ENCODE peak calls at places on chromosomes 7 and 10, in ten cellular contexts. H is heart right ventricle, O is endothelial cell, C is A673, D is neural crest cell, F is tibial artery, V is Calu3, Y is tibial nerve, A is lower leg skin, I is GM06990. K is an unnamed sample.

GRCh38 chr10:117543999-117544728 is 1.6 kb downstream of the EMX2 start:
- DNase-seq in I (no peak), O (no peak), C (no peak), A (no peak), Y (no peak), H (no peak), V (no peak), D (no peak), F (no peak), K (peak)

GRCh38 chr7:108575156-108575555 is 5.5 kb downstream of the DNAJB9 start:
- DNase-seq in D (no peak), O (no peak), Y (no peak), V (no peak), H (no peak), F (no peak), A (no peak), C (no peak), I (no peak), K (no peak)

GRCh38 chr7:12139421-12139820 is 71.7 kb upstream of the TMEM106B start:
- DNase-seq in I (no peak), A (no peak), F (no peak), H (no peak), O (no peak), C (no peak), V (no peak), D (no peak), Y (no peak), K (no peak)

GRCh38 chr7:125555921-125556320 is 626.3 kb upstream of the POT1 start:
- DNase-seq in D (no peak), A (no peak), I (no peak), C (no peak), H (no peak), V (no peak), O (no peak), Y (no peak), F (no peak), K (peak)

GRCh38 chr10:361203-362135 is 226.2 kb downstream of the ZMYND11 start:
- DNase-seq in F (no peak), C (no peak), D (no peak), O (no peak), V (no peak), I (no peak), A (no peak), Y (no peak), H (no peak), K (peak)

GRCh38 chr10:125727436-125727835 is 7.9 kb downstream of the EDRF1 start:
- DNase-seq in A (no peak), C (no peak), F (no peak), O (no peak), Y (no peak), H (no peak), V (no peak), I (no peak), D (no peak), K (no peak)

GRCh38 chr7:41045556-41046123 is 657.2 kb downstream of the INHBA start:
- DNase-seq in H (no peak), A (no peak), V (peak), D (no peak), F (no peak), Y (no peak), O (no peak), I (no peak), C (no peak), K (no peak)

GRCh38 chr7:137818036-137818435 is 28.7 kb downstream of the DGKI start:
- DNase-seq in A (no peak), I (no peak), C (no peak), F (no peak), H (no peak), V (no peak), Y (no peak), O (no peak), D (no peak), K (no peak)

GRCh38 chr7:35705932-35706461 is 11.1 kb upstream of the HERPUD2 start:
- DNase-seq in C (peak), A (no peak), O (no peak), I (no peak), D (no peak), H (no peak), V (no peak), F (no peak), Y (no peak), K (no peak)

GRCh38 chr7:17105701-17106100 is 192.8 kb upstream of the AHR start:
- DNase-seq in H (no peak), O (no peak), F (no peak), C (no peak), Y (no peak), I (no peak), V (no peak), A (no peak), D (no peak), K (no peak)

GRCh38 chr7:25928549-25929330 is 223.3 kb upstream of the NFE2L3 start:
- DNase-seq in Y (no peak), H (no peak), V (no peak), A (no peak), I (no peak), F (no peak), D (no peak), C (no peak), O (no peak), K (no peak)

GRCh38 chr10:72162978-72163377 is 52.8 kb upstream of the ANAPC16 start:
- DNase-seq in O (no peak), F (no peak), I (peak), Y (no peak), H (no peak), V (no peak), A (no peak), D (no peak), C (peak), K (no peak)

GRCh38 chr7:351256-351655 is 61.3 kb downstream of the FOXL3 start:
- DNase-seq in D (no peak), V (no peak), I (no peak), H (peak), C (no peak), F (no peak), O (no peak), Y (no peak), A (no peak), K (no peak)

GRCh38 chr10:88116491-88116890 is 253.1 kb downstream of the PTEN start:
- DNase-seq in C (no peak), D (no peak), H (no peak), V (no peak), I (no peak), A (no peak), O (no peak), Y (no peak), F (no peak), K (no peak)

GRCh38 chr10:43396928-43397624 is 11.9 kb downstream of the HNRNPF start:
- DNase-seq in A (peak), F (peak), O (peak), I (peak), Y (peak), V (peak), H (peak), C (peak), D (peak), K (peak)

GRCh38 chr7:70436815-70437350 is 695.1 kb upstream of the GALNT17 start:
- DNase-seq in V (no peak), C (no peak), Y (no peak), F (no peak), A (no peak), D (no peak), I (no peak), H (no peak), O (no peak), K (no peak)

GRCh38 chr7:28808786-28809533 is 149.2 kb downstream of the TRIL start:
- DNase-seq in F (peak), H (peak), C (no peak), Y (peak), A (no peak), D (no peak), I (no peak), O (peak), V (no peak), K (no peak)

GRCh38 chr7:142918901-142919300 is 14.6 kb downstream of the TRPV5 start:
- DNase-seq in V (no peak), Y (no peak), I (no peak), D (no peak), F (no peak), C (no peak), H (no peak), O (no peak), A (no peak), K (no peak)

GRCh38 chr10:102409604-102410426 is 8.8 kb downstream of the PSD start:
- DNase-seq in Y (no peak), A (no peak), V (no peak), H (no peak), F (no peak), D (no peak), C (no peak), I (no peak), O (no peak), K (peak)

GRCh38 chr7:36287371-36288241 is 102.1 kb upstream of the ANLN start:
- DNase-seq in Y (no peak), H (no peak), V (peak), A (no peak), F (no peak), I (peak), O (no peak), C (no peak), D (no peak), K (peak)

GRCh38 chr7:104923010-104923421 is 91.0 kb upstream of the KMT2E start:
- DNase-seq in O (peak), V (peak), F (peak), Y (peak), A (peak), H (peak), I (peak), C (peak), D (peak), K (peak)

GRCh38 chr7:131425992-131426391 is 98.3 kb downstream of the MKLN1 start:
- DNase-seq in D (no peak), F (no peak), I (no peak), O (no peak), C (no peak), A (no peak), V (no peak), Y (no peak), H (no peak), K (no peak)

GRCh38 chr10:103890194-103890658 is 27.8 kb downstream of the STN1 start:
- DNase-seq in D (no peak), H (no peak), O (no peak), V (peak), A (no peak), I (no peak), Y (no peak), C (no peak), F (no peak), K (no peak)

GRCh38 chr10:4763960-4764428 is 62.0 kb upstream of the AKR1E2 start:
- DNase-seq in A (no peak), V (peak), F (no peak), H (no peak), I (no peak), O (no peak), Y (no peak), C (no peak), D (no peak), K (no peak)

GRCh38 chr10:105950410-105950809 is 1214.1 kb downstream of the SORCS1 start:
- DNase-seq in V (peak), F (no peak), O (peak), H (no peak), A (peak), I (no peak), D (peak), Y (peak), C (peak), K (peak)

GRCh38 chr7:134939136-134939535 is 47.2 kb upstream of the AGBL3 start:
- DNase-seq in C (no peak), V (no peak), Y (no peak), D (no peak), O (no peak), H (no peak), A (no peak), F (no peak), I (no peak), K (no peak)

GRCh38 chr7:11616466-11616865 is 215.5 kb downstream of the THSD7A start:
- DNase-seq in V (no peak), O (no peak), F (no peak), H (no peak), D (no peak), I (no peak), Y (no peak), A (no peak), C (peak), K (no peak)

GRCh38 chr7:46544396-46545008 is 623.4 kb upstream of the IGFBP3 start:
- DNase-seq in H (no peak), I (no peak), A (no peak), D (no peak), O (no peak), F (no peak), V (no peak), C (no peak), Y (no peak), K (no peak)

DNA sequence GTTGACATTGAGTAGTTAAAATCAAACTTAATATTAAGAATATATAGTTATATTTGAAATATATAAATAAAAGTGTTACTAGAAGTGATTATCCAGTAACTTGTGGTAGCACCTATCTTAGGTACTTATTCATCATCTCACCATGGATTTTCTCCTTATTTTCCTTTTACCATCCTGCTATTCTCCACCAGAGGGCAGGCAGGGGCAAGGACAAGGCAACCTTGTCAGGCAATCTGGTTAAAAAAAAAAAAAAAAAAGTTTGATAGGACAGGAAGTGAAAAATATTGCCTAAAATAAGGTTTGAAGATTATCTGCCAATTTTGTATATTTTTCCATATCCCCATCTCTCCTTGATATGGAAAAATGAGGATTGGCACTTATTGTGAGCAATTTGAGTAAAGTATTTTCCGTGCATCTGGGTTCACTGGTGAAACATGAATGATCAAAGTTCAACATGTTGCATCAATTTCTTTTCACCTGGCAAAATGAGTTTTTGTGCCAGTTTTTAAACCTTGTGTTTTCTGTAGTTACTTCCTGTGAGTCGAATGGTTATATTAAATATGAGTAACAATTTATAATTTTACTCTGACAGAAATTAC is 256.7 kb downstream of the AGMO start:
- DNase-seq in I (no peak), A (no peak), F (peak), C (peak), Y (peak), H (peak), V (peak), D (peak), O (peak), K (peak)
- TF ChIP-seq CTCF in I (peak), A (no peak), F (peak), C (peak), Y (peak), H (peak), V (peak), D (peak), O (peak), K (peak)

DNA sequence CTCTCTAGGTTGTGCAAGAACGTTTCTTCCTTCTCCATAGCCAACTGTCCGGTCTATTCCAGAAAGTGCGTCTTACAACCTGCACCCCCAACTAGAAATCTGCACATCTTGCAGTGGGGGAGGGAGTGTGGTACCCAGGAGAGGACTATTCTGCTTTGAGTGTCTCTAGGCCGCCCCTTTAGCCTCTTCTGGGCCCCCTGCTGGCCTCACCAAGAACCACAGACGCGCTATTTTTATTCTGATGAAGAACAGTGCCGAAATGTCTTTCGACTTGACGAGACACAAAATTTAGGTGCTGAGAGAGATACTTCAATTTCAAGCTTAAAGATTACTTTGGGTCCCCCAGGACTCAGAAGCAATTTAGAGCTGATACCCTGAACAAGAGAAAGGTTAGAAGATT is 1.0 kb downstream of the CNPY1 start:
- DNase-seq in V (no peak), A (no peak), C (peak), H (no peak), O (no peak), F (no peak), D (no peak), Y (no peak), I (no peak), K (no peak)
- TF ChIP-seq CTCF in V (no peak), A (no peak), C (peak), H (no peak), O (peak), F (no peak), D (peak), Y (no peak), I (peak), K (peak)

GRCh38 chr10:119165171-119166110 is at the start of gene SFXN4:
- DNase-seq in I (peak), V (peak), A (peak), H (peak), O (peak), C (peak), Y (peak), D (peak), F (peak), K (peak)
- TF ChIP-seq CTCF in I (peak), V (no peak), A (no peak), H (peak), O (no peak), C (no peak), Y (no peak), D (no peak), F (peak), K (no peak)

GRCh38 chr7:149489391-149490024 is 8.1 kb downstream of the ZNF746 start:
- DNase-seq in I (no peak), Y (no peak), O (no peak), C (no peak), D (no peak), A (no peak), F (no peak), V (peak), H (no peak), K (no peak)
- TF ChIP-seq CTCF in I (peak), Y (no peak), O (no peak), C (peak), D (no peak), A (no peak), F (no peak), V (no peak), H (no peak), K (no peak)

GRCh38 chr10:34681933-34682332 is 133.2 kb downstream of the PARD3 start:
- DNase-seq in O (no peak), V (no peak), D (no peak), Y (no peak), I (no peak), H (no peak), A (no peak), C (no peak), F (no peak), K (no peak)

GRCh38 chr10:34674169-34674568 is 140.9 kb downstream of the PARD3 start:
- DNase-seq in D (no peak), O (no peak), F (no peak), H (no peak), C (no peak), Y (no peak), I (no peak), A (no peak), V (no peak), K (no peak)

GRCh38 chr10:34679177-34679576 is 135.9 kb downstream of the PARD3 start:
- DNase-seq in H (no peak), V (no peak), O (no peak), D (no peak), I (no peak), C (no peak), F (no peak), A (no peak), Y (no peak), K (no peak)

GRCh38 chr10:34677132-34677531 is 138.0 kb downstream of the PARD3 start:
- DNase-seq in V (no peak), F (no peak), Y (no peak), O (no peak), C (no peak), H (no peak), D (no peak), A (no peak), I (no peak), K (no peak)

DNA sequence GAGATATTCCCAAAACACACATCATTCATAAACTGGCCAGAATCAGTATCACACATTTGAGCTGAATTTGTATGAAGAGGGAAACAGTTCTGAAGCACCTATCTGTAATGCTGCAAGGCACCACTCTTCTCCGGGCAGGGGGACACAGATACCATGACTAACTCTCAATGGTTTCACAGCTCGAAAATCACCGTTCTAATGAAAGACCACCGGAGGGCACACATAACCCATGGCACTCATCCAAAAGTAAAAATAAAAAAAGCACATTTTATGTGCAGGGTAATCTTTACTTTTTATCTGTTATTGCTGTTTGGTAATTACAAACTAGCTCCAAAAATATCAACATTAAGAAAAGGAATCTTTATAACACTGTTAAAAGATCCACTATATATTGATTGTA is 137.5 kb downstream of the PARD3 start:
- DNase-seq in H (no peak), D (no peak), C (peak), A (no peak), Y (no peak), O (no peak), F (no peak), V (no peak), I (no peak), K (no peak)
- TF ChIP-seq CTCF in H (no peak), D (peak), C (peak), A (no peak), Y (no peak), O (no peak), F (no peak), V (no peak), I (no peak), K (peak)

DNA sequence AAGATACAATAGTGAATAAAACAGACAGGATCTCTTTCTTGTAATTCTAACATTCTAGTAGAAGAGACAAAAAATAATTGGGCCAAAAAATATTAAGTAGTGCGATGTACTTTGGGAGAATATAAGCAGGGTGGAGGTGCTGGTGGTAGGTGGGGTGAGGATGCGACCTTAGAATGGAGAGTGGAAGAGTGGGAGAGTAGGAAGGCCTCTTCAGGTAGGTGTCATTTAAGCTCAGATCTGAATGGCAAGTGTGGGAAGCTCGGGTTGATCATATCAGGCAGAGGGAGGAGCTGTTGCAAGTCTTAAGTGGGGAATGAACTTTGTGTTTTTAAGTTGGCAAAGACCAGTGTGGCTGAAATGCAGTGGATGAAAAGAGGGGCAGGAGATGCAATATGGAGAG is 3.8 kb upstream of the IFRD1 start:
- DNase-seq in A (no peak), F (no peak), C (no peak), V (no peak), I (no peak), H (no peak), O (no peak), Y (no peak), D (no peak), K (no peak)
- TF ChIP-seq CTCF in A (no peak), F (no peak), C (no peak), V (no peak), I (no peak), H (no peak), O (no peak), Y (no peak), D (no peak), K (no peak)

GRCh38 chr10:77636286-77636966 is 1.2 kb downstream of the KCNMA1 start:
- DNase-seq in H (no peak), F (no peak), A (no peak), D (no peak), C (no peak), Y (no peak), O (no peak), I (no peak), V (no peak), K (peak)
- TF ChIP-seq CTCF in H (no peak), F (peak), A (no peak), D (peak), C (no peak), Y (no peak), O (no peak), I (no peak), V (no peak), K (no peak)

K was measured in nephron progenitor cell.